ENCODE peak calls at places on chromosome 11, in six cellular contexts. H is IMR-90, R is H1, C is neuronal stem cell, Y is trophoblast cell, O is H9. Z is an unnamed sample.
A peak's percentile ranks its signal among the peaks of the same experiment; 100 is the strongest.

GRCh38 chr11:119892311-119892808 is 163.4 kb upstream of the NECTIN1 start:
- DNase-seq in H (no peak), R (no peak), C (no peak), Y (no peak), O (no peak), Z (no peak)

GRCh38 chr11:125201525-125202121 is 37.1 kb downstream of the PKNOX2 start:
- DNase-seq in H (peak; percentile 7), R (no peak), C (peak; percentile 52), Y (no peak), O (no peak), Z (no peak)

GRCh38 chr11:72681226-72682153 is 7.3 kb upstream of the PDE2A start:
- DNase-seq in H (no peak), R (no peak), C (no peak), Y (no peak), O (no peak), Z (no peak)

GRCh38 chr11:111063711-111064110 is 181.8 kb upstream of the POU2AF2 start:
- DNase-seq in H (peak; percentile 42), R (no peak), C (no peak), Y (no peak), O (no peak), Z (peak; percentile 29)

GRCh38 chr11:93921695-93922468 is 71.5 kb upstream of the VSTM5 start:
- DNase-seq in H (peak; percentile 72), R (peak; percentile 71), C (peak; percentile 54), Y (peak; percentile 82), O (peak; percentile 84), Z (peak; percentile 68)

GRCh38 chr11:13038366-13038765 is 29.2 kb downstream of the RASSF10 start:
- DNase-seq in H (no peak), R (no peak), C (no peak), Y (no peak), O (no peak), Z (no peak)

GRCh38 chr11:103794262-103794661 is 242.2 kb upstream of the DDI1 start:
- DNase-seq in H (no peak), R (no peak), C (no peak), Y (peak; percentile 56), O (no peak), Z (peak; percentile 43)

GRCh38 chr11:111836162-111836561 is 35.2 kb downstream of the ALG9 start:
- DNase-seq in H (no peak), R (no peak), C (no peak), Y (no peak), O (no peak), Z (no peak)

GRCh38 chr11:69797737-69798528 is 21.3 kb downstream of the FGF3 start:
- DNase-seq in H (no peak), R (no peak), C (no peak), Y (no peak), O (no peak), Z (no peak)

GRCh38 chr11:16776716-16777115 is 38.3 kb downstream of the C11orf58 start:
- DNase-seq in H (peak; percentile 25), R (no peak), C (no peak), Y (no peak), O (no peak), Z (no peak)

GRCh38 chr11:36292311-36292722 is 3.1 kb upstream of the COMMD9 start:
- DNase-seq in H (peak; percentile 47), R (peak; percentile 35), C (no peak), Y (peak; percentile 66), O (no peak), Z (peak; percentile 52)

GRCh38 chr11:121524233-121524631 is 71.5 kb upstream of the SORL1-AS1 start:
- DNase-seq in H (no peak), R (no peak), C (no peak), Y (no peak), O (no peak), Z (no peak)

GRCh38 chr11:1267441-1268100 is 41.9 kb downstream of the TOLLIP start:
- DNase-seq in H (no peak), R (no peak), C (no peak), Y (no peak), O (no peak), Z (no peak)

DNA sequence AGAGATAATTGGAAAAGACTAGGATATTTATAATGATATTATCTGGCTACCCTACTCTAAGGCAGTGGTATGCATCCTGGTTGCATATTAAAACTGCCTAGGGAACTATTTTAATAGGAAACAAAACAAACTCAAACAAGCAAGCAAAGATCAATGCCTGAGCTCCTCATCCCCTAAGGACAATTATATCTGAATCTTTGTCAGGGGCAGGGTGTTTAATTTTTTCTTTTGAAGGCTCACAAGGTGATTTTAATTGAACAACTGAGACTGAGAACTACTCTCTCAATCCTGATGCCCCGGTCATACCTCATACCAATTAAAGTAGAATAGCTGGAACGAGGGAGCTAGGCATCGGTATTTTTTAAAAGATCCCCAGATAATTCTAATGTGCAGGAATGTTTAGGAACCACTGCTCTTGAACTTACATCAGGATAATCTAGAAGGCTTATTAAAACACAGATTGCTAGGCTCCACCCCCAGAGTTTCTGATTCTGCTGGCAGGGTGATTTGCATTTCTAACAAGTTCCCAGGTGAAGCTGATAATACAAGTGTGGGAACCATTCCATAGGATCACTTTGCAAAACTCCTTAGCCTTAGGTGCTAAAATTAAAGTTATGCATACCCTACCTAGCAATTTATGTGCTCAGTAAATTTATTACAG is 416.5 kb downstream of the GUCY1A2 start:
- DNase-seq in H (no peak), R (no peak), C (no peak), Y (peak; percentile 45), O (no peak), Z (no peak)
- H4K8ac ChIP-seq in H (no peak overlapping the region), R (no peak overlapping the region), C (no peak overlapping the region), Y (no peak overlapping the region), O (no peak overlapping the region), Z (no peak overlapping the region)

GRCh38 chr11:75986966-75987365 is 172.0 kb downstream of the UVRAG start:
- DNase-seq in H (no peak), R (no peak), C (no peak), Y (no peak), O (no peak), Z (no peak)
- H4K91ac ChIP-seq in H (no peak overlapping the region), R (no peak overlapping the region), C (no peak overlapping the region), Y (no peak overlapping the region), O (no peak overlapping the region), Z (no peak overlapping the region)

GRCh38 chr11:128048121-128048520 is 539.2 kb downstream of the ETS1 start:
- DNase-seq in H (no peak), R (no peak), C (no peak), Y (no peak), O (no peak), Z (no peak)

GRCh38 chr11:128055576-128056217 is 531.7 kb downstream of the ETS1 start:
- DNase-seq in H (no peak), R (no peak), C (no peak), Y (no peak), O (no peak), Z (no peak)

GRCh38 chr11:128054323-128054910 is 532.9 kb downstream of the ETS1 start:
- DNase-seq in H (peak; percentile 47), R (no peak), C (no peak), Y (no peak), O (no peak), Z (no peak)

GRCh38 chr11:128057786-128058395 is 529.5 kb downstream of the ETS1 start:
- DNase-seq in H (no peak), R (no peak), C (no peak), Y (no peak), O (no peak), Z (no peak)

GRCh38 chr11:128052912-128053641 is 534.3 kb downstream of the ETS1 start:
- DNase-seq in H (peak; percentile 77), R (no peak), C (no peak), Y (peak; percentile 46), O (no peak), Z (peak; percentile 40)
- H4K8ac ChIP-seq in H (peak overlapping the region; percentile 81), R (no peak overlapping the region), C (no peak overlapping the region), Y (peak overlapping the region; percentile 43), O (no peak overlapping the region), Z (no peak overlapping the region)

DNA sequence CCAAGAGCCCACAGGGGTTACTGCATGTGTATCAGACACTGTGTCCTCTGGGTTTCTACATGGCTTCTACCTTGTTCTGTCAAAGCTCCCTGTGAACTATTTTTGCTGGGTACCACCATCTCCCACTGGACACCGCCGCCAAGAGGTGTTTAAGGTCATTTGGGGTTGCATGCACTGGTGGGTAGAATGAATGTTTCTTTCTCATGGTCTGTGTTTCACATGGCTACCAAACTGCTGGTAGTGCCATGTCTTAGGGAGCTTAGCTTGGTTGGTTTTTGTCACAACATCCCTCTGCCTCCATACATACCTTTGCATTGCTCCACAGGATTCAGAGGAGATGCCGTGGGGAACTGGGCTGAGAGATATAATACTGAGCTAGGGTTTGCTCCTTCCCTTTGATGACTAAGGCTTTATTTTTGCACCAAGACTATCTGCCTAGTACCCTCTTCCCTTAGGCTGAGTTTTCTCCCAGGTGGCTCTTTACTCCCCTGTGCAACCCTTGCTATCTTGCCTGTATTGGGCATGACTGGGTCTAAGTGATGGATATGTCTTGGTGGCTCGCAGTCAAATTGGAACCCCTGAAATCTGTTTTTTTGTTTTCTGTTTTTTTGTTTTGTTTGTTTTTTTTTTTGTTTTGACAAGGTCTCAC is 73.2 kb downstream of the BDNF start:
- DNase-seq in H (no peak), R (no peak), C (no peak), Y (no peak), O (peak; percentile 49), Z (no peak)
- H4K91ac ChIP-seq in H (no peak overlapping the region), R (no peak overlapping the region), C (no peak overlapping the region), Y (no peak overlapping the region), O (no peak overlapping the region), Z (no peak overlapping the region)

DNA sequence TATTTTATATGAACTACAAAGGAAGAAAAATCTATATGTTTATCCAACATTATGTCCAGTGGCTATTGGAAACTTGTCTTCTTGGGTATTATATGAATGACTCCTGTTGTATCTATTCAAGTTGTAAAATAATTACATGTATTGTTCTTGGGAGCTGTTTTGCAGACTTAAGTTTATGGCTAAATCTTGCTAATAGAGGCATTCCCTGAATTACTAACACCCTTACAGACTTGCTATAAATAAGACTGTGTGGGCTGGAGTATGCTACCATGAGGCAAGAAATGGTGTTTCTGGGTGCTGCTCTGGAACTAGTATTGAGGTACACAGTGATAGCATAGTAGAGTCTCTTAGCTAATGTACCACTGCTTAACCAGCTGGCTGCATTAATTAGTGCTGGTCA is 155.1 kb downstream of the HIPK3 start:
- DNase-seq in H (no peak), R (no peak), C (no peak), Y (no peak), O (no peak), Z (no peak)
- H4K8ac ChIP-seq in H (no peak overlapping the region), R (no peak overlapping the region), C (no peak overlapping the region), Y (no peak overlapping the region), O (no peak overlapping the region), Z (no peak overlapping the region)

DNA sequence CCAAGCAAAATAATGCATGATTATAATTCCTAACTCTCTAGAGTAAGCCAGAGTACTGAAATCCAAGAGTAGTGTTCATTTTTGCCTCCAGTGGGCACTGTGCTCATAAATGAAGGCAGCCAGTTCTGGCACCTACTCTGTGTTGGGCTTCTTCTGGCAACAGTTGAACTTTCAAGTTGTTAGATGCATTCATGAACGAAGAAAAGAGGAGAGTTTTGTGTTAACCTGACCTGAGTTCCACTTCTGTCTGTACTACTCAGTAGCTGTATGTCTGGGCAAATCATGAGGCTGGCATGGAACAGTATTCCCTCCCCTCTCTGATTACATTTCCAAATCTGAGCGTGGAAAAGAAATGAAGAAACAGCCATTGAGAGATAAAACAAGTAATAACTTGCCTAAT is 20.3 kb upstream of the TENM4 start:
- DNase-seq in H (peak; percentile 51), R (no peak), C (peak; percentile 21), Y (peak; percentile 49), O (no peak), Z (peak; percentile 26)
- H4K91ac ChIP-seq in H (no peak overlapping the region), R (no peak overlapping the region), C (no peak overlapping the region), Y (no peak overlapping the region), O (no peak overlapping the region), Z (no peak overlapping the region)